ENCODE peak calls at places on chromosomes 6 and 20, in six cellular contexts. One of them, this sample, is unnamed.

GRCh38 chr20:37680420-37680819 is 13.4 kb upstream of the CTNNBL1 start:
- DNase-seq in esophagus muscularis mucosa: no peak
- DNase-seq in Peyer's patch: no peak
- DNase-seq in kidney: no peak
- DNase-seq in HAP-1: no peak
- DNase-seq in lung: no peak
- DNase-seq in this sample: no peak

GRCh38 chr6:119060255-119060907 is 18.1 kb downstream of the FAM184A start:
- DNase-seq in esophagus muscularis mucosa: peak; percentile 68
- DNase-seq in Peyer's patch: no peak
- DNase-seq in kidney: no peak
- DNase-seq in HAP-1: no peak
- DNase-seq in lung: no peak
- DNase-seq in this sample: no peak

GRCh38 chr20:37417857-37418501 is 72.0 kb downstream of the SRC start:
- DNase-seq in esophagus muscularis mucosa: no peak
- DNase-seq in Peyer's patch: no peak
- DNase-seq in kidney: no peak
- DNase-seq in HAP-1: no peak
- DNase-seq in lung: no peak
- DNase-seq in this sample: no peak

GRCh38 chr6:110816677-110817076 is 1.4 kb upstream of the CDK19 start:
- DNase-seq in esophagus muscularis mucosa: no peak
- DNase-seq in Peyer's patch: no peak
- DNase-seq in kidney: no peak
- DNase-seq in HAP-1: no peak
- DNase-seq in lung: no peak
- DNase-seq in this sample: no peak

GRCh38 chr20:63085087-63085861 is 78.5 kb upstream of the BHLHE23 start:
- DNase-seq in esophagus muscularis mucosa: no peak
- DNase-seq in Peyer's patch: peak; percentile 24
- DNase-seq in kidney: peak; percentile 74
- DNase-seq in HAP-1: no peak
- DNase-seq in lung: no peak
- DNase-seq in this sample: peak; percentile 41

GRCh38 chr6:111692327-111693164 is 86.9 kb upstream of the TRAF3IP2 start:
- DNase-seq in esophagus muscularis mucosa: no peak
- DNase-seq in Peyer's patch: peak; percentile 71
- DNase-seq in kidney: no peak
- DNase-seq in HAP-1: no peak
- DNase-seq in lung: no peak
- DNase-seq in this sample: no peak

GRCh38 chr6:154615483-154616025 is 105.1 kb upstream of the CNKSR3 start:
- DNase-seq in esophagus muscularis mucosa: no peak
- DNase-seq in Peyer's patch: peak; percentile 88
- DNase-seq in kidney: peak; percentile 93
- DNase-seq in HAP-1: peak; percentile 54
- DNase-seq in lung: peak; percentile 58
- DNase-seq in this sample: no peak

GRCh38 chr20:40948352-40949267 is 80.0 kb upstream of the TOP1 start:
- DNase-seq in esophagus muscularis mucosa: no peak
- DNase-seq in Peyer's patch: no peak
- DNase-seq in kidney: no peak
- DNase-seq in HAP-1: no peak
- DNase-seq in lung: no peak
- DNase-seq in this sample: no peak

GRCh38 chr6:52230685-52231084 is 13.6 kb downstream of the IL17F start:
- DNase-seq in esophagus muscularis mucosa: no peak
- DNase-seq in Peyer's patch: no peak
- DNase-seq in kidney: no peak
- DNase-seq in HAP-1: no peak
- DNase-seq in lung: no peak
- DNase-seq in this sample: no peak

GRCh38 chr6:160040527-160041264 is 71.8 kb downstream of the IGF2R start:
- DNase-seq in esophagus muscularis mucosa: no peak
- DNase-seq in Peyer's patch: no peak
- DNase-seq in kidney: no peak
- DNase-seq in HAP-1: no peak
- DNase-seq in lung: no peak
- DNase-seq in this sample: no peak

GRCh38 chr6:160040055-160040454 is 71.2 kb downstream of the IGF2R start:
- DNase-seq in esophagus muscularis mucosa: no peak
- DNase-seq in Peyer's patch: no peak
- DNase-seq in kidney: no peak
- DNase-seq in HAP-1: no peak
- DNase-seq in lung: no peak
- DNase-seq in this sample: no peak

GRCh38 chr6:160038479-160038878 is 69.6 kb downstream of the IGF2R start:
- DNase-seq in esophagus muscularis mucosa: peak; percentile 14
- DNase-seq in Peyer's patch: no peak
- DNase-seq in kidney: no peak
- DNase-seq in HAP-1: no peak
- DNase-seq in lung: no peak
- DNase-seq in this sample: no peak

GRCh38 chr6:160041608-160042007 is 72.7 kb downstream of the IGF2R start:
- DNase-seq in esophagus muscularis mucosa: no peak
- DNase-seq in Peyer's patch: no peak
- DNase-seq in kidney: no peak
- DNase-seq in HAP-1: no peak
- DNase-seq in lung: peak; percentile 84
- DNase-seq in this sample: no peak

DNA sequence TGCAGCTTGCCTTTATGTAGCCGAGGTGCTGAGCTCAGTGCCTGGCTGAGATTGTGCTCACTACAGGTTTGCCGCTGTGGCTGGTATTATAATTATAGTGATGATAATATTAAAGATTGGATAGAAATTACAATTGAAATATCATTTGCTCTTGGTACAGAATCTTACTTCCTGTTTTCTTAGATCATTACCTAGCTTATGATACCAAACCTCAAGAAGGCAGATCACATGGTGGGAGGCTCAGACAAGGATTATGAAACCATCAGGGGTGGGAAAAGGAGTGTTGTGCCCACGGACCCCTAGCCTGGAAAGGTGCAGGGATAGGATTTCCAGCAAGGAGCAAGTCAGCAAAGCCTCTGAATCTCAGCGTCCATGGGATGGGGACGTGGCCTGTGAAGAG is 70.6 kb downstream of the IGF2R start:
- DNase-seq in esophagus muscularis mucosa: no peak
- DNase-seq in Peyer's patch: no peak
- DNase-seq in kidney: no peak
- DNase-seq in HAP-1: no peak
- DNase-seq in lung: no peak
- DNase-seq in this sample: no peak
- H3K4me1 ChIP-seq in esophagus muscularis mucosa: peaks cover 26% of the 10 kb centered on the region
- H3K4me1 ChIP-seq in Peyer's patch: no peaks in the 10 kb centered on the region
- H3K4me1 ChIP-seq in kidney: peaks cover 18% of the 10 kb centered on the region
- H3K4me1 ChIP-seq in HAP-1: peaks cover 2% of the 10 kb centered on the region
- H3K4me1 ChIP-seq in lung: no peaks in the 10 kb centered on the region
- H3K4me1 ChIP-seq in this sample: peaks cover 4% of the 10 kb centered on the region

GRCh38 chr6:16721977-16722376 is 39.3 kb downstream of the ATXN1 start:
- DNase-seq in esophagus muscularis mucosa: no peak
- DNase-seq in Peyer's patch: no peak
- DNase-seq in kidney: no peak
- DNase-seq in HAP-1: no peak
- DNase-seq in lung: no peak
- DNase-seq in this sample: no peak

GRCh38 chr6:16720861-16721260 is 40.4 kb downstream of the ATXN1 start:
- DNase-seq in esophagus muscularis mucosa: no peak
- DNase-seq in Peyer's patch: no peak
- DNase-seq in kidney: no peak
- DNase-seq in HAP-1: no peak
- DNase-seq in lung: no peak
- DNase-seq in this sample: no peak

GRCh38 chr6:16725145-16725864 is 36.0 kb downstream of the ATXN1 start:
- DNase-seq in esophagus muscularis mucosa: no peak
- DNase-seq in Peyer's patch: no peak
- DNase-seq in kidney: no peak
- DNase-seq in HAP-1: no peak
- DNase-seq in lung: no peak
- DNase-seq in this sample: no peak

GRCh38 chr6:16723833-16724232 is 37.4 kb downstream of the ATXN1 start:
- DNase-seq in esophagus muscularis mucosa: no peak
- DNase-seq in Peyer's patch: no peak
- DNase-seq in kidney: no peak
- DNase-seq in HAP-1: peak; percentile 72
- DNase-seq in lung: no peak
- DNase-seq in this sample: no peak

DNA sequence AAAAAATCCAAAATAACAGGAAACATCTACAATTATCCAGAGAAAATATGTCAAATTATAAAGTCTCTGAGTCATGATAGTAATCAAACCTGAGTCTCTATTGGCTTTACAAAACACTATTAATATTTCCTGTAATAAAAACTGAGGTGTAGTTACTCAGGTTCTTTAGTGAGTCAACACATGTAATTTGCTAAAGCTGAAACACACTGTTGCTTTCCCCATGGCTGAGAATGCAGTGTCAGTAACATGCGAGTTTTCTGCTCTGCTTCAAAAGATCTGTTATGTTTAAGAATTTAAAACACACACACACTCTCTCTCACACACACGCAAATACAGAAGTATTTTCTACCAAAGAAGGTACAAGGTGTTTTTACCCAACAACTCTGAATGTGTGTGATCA is 38.6 kb downstream of the ATXN1 start:
- DNase-seq in esophagus muscularis mucosa: no peak
- DNase-seq in Peyer's patch: no peak
- DNase-seq in kidney: no peak
- DNase-seq in HAP-1: no peak
- DNase-seq in lung: no peak
- DNase-seq in this sample: no peak
- H3K4me1 ChIP-seq in esophagus muscularis mucosa: peaks cover 70% of the 10 kb centered on the region
- H3K4me1 ChIP-seq in Peyer's patch: peaks cover 39% of the 10 kb centered on the region
- H3K4me1 ChIP-seq in kidney: peaks cover 35% of the 10 kb centered on the region
- H3K4me1 ChIP-seq in HAP-1: peaks cover 20% of the 10 kb centered on the region
- H3K4me1 ChIP-seq in lung: peaks cover 23% of the 10 kb centered on the region
- H3K4me1 ChIP-seq in this sample: peaks cover 16% of the 10 kb centered on the region

DNA sequence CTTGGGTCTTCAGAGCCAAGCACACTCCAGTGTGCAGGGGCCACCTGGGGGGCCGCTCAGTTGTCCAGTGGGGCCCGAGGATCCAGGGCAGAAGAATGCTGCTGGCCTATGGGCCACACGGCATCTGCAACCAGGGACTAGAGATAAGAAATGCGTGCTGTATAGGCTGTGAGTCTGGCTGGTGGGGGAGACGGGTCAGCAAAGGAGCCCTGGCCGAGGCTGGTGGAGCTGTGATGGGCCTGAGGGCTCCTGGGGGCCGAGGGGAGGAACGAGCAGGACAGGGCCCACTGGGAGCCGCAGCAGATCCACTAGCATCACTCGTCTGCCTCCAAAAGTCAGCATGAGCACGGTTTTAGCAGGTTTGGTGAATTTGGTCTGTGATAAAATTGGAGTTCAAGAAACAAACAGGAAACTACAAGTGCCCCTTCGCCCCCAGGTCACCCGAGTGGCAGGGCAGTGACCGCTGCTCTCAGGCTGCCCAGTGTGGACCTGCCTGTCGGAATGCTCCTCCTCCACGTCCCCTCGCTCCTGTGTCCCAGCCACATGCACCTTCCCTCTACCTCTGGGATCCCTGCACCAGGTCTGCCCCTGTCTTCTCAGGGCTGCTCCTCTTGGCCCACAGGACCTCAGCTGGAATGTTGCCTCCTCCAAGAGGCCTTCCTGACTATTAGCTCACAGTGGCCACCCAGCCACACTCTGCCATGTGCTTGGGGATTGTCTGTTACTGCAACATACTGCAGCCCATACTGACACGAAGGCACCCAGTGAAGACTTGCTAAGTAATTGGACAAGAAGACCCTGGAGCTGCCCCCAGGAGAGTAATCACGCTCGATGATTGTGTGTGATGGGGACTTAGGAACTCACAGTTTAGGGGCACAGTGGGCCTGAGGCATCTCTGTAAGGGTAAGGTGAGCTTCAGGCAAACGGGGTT is 10.9 kb downstream of the ACSS1 start:
- DNase-seq in esophagus muscularis mucosa: no peak
- DNase-seq in Peyer's patch: peak; percentile 34
- DNase-seq in kidney: peak; percentile 47
- DNase-seq in HAP-1: no peak
- DNase-seq in lung: no peak
- DNase-seq in this sample: no peak
- H3K4me1 ChIP-seq in esophagus muscularis mucosa: peaks cover 92% of the 10 kb centered on the region
- H3K4me1 ChIP-seq in Peyer's patch: peaks cover 87% of the 10 kb centered on the region
- H3K4me1 ChIP-seq in kidney: peaks cover 48% of the 10 kb centered on the region
- H3K4me1 ChIP-seq in HAP-1: no peaks in the 10 kb centered on the region
- H3K4me1 ChIP-seq in lung: peaks cover 42% of the 10 kb centered on the region
- H3K4me1 ChIP-seq in this sample: no peaks in the 10 kb centered on the region

DNA sequence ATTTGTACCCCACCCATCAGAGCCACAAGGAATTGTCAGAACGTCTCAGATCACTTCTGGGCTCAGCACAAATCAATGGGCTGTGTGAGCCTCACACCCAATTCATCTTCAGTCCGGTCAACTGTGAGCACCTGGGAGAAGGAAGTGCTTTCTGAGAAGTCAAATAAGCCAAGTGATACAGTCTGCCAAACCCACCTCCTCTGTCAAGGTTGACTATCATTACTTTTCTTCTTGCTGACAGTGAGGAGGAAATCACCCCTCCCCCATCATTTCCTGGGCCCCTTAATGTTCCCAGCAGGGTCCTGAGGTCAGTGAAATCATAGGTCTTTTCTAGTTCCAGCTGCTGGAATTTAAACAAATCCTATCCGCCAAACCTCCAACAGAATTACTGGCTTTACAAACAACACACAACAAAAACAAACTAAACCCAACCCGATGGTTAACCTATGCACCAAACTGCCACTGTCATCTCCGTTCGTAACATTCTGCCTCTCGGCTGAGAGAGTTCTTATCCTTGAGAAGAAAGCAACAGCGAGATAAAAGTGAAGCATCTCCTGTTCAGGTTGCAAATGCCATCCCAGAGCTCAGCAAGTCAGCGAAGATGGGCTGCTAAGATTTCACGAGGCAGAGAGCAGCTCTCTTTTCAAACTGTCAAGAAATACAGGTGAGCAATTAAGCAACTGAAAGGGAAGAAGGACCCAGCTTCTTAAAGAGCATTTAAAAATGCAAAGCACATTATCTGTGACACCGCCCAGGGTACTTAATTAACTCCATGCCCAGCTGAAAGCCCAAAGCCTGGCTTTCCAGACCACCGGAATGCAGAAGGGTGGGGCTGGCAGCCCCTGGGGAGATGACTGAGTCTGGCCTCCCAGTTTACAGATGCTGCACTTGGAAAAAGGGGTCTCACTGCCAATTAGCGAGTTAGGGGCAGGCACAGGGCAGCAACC is 24.7 kb downstream of the GFOD1 start:
- DNase-seq in esophagus muscularis mucosa: no peak
- DNase-seq in Peyer's patch: no peak
- DNase-seq in kidney: no peak
- DNase-seq in HAP-1: no peak
- DNase-seq in lung: no peak
- DNase-seq in this sample: no peak
- H3K4me1 ChIP-seq in esophagus muscularis mucosa: peaks cover 28% of the 10 kb centered on the region
- H3K4me1 ChIP-seq in Peyer's patch: peaks cover 21% of the 10 kb centered on the region
- H3K4me1 ChIP-seq in kidney: no peaks in the 10 kb centered on the region
- H3K4me1 ChIP-seq in HAP-1: no peaks in the 10 kb centered on the region
- H3K4me1 ChIP-seq in lung: peaks cover 17% of the 10 kb centered on the region
- H3K4me1 ChIP-seq in this sample: no peaks in the 10 kb centered on the region

GRCh38 chr6:44040786-44041185 is 86.5 kb downstream of the MRPL14 start:
- DNase-seq in esophagus muscularis mucosa: no peak
- DNase-seq in Peyer's patch: peak; percentile 25
- DNase-seq in kidney: peak; percentile 17
- DNase-seq in HAP-1: no peak
- DNase-seq in lung: no peak
- DNase-seq in this sample: no peak
- H3K4me1 ChIP-seq in esophagus muscularis mucosa: peaks cover 50% of the 10 kb centered on the region
- H3K4me1 ChIP-seq in Peyer's patch: peaks cover 15% of the 10 kb centered on the region
- H3K4me1 ChIP-seq in kidney: no peaks in the 10 kb centered on the region
- H3K4me1 ChIP-seq in HAP-1: peaks cover 8% of the 10 kb centered on the region
- H3K4me1 ChIP-seq in lung: no peaks in the 10 kb centered on the region
- H3K4me1 ChIP-seq in this sample: peaks cover 28% of the 10 kb centered on the region